ENCODE peak calls at places on chromosomes 3 and 15, in five cellular contexts. U is left lung, Y is endothelial cell of umbilical vein, B is small intestine, N is tibial artery. D is an unnamed sample. For H3K36me3 and H3K4me1, the result is how much of the 10 kb centered on the place peaks cover.

GRCh38 chr3:126342991-126343661 is 14.1 kb downstream of the KLF15 start:
- DNase-seq in Y (no peak), U (peak), N (peak), B (no peak), D (no peak)

GRCh38 chr15:58616171-58616570 is 133.3 kb downstream of the ADAM10 start:
- DNase-seq in N (no peak), U (no peak), Y (no peak), B (no peak), D (no peak)

GRCh38 chr3:124883766-124884473 is 3.2 kb downstream of the ITGB5 start:
- DNase-seq in Y (no peak), N (no peak), B (no peak), U (no peak), D (no peak)

GRCh38 chr15:70023064-70023768 is 74.5 kb downstream of the TLE3 start:
- DNase-seq in N (no peak), B (peak), U (no peak), Y (peak), D (peak)

GRCh38 chr15:74291101-74292071 is 55.3 kb downstream of the CCDC33 start:
- DNase-seq in U (peak), N (peak), Y (peak), B (peak), D (peak)

GRCh38 chr15:101310163-101310480 is 15.1 kb upstream of the SNRPA1 start:
- DNase-seq in B (no peak), U (no peak), Y (no peak), N (no peak), D (no peak)

GRCh38 chr3:10164546-10165393 is at the start of gene IRAK2:
- DNase-seq in U (peak), N (peak), B (peak), Y (peak), D (peak)

GRCh38 chr15:94327356-94327936 is 96.1 kb downstream of the MCTP2 start:
- DNase-seq in N (no peak), B (peak), Y (peak), U (no peak), D (no peak)

GRCh38 chr3:111568906-111569305 is 26.2 kb downstream of the ZBED2 start:
- DNase-seq in N (no peak), Y (no peak), B (no peak), U (no peak), D (no peak)

GRCh38 chr3:126679318-126679751 is 24.4 kb upstream of the TXNRD3 start:
- DNase-seq in U (peak), B (peak), N (peak), Y (peak), D (peak)

GRCh38 chr3:178203152-178203551 is 333.1 kb upstream of the KCNMB2 start:
- DNase-seq in Y (no peak), U (no peak), N (peak), B (no peak), D (no peak)

GRCh38 chr3:108180214-108180613 is 42.0 kb downstream of the IFT57 start:
- DNase-seq in Y (no peak), N (no peak), U (no peak), B (no peak), D (no peak)

GRCh38 chr3:149442845-149443544 is 31.5 kb upstream of the TM4SF4 start:
- DNase-seq in B (peak), N (no peak), U (no peak), Y (peak), D (no peak)

GRCh38 chr15:60370804-60371700 is 26.7 kb downstream of the ANXA2 start:
- DNase-seq in B (peak), U (no peak), Y (peak), N (peak), D (no peak)

GRCh38 chr15:60372223-60372622 is 25.6 kb downstream of the ANXA2 start:
- DNase-seq in B (no peak), U (no peak), Y (no peak), N (no peak), D (no peak)

GRCh38 chr15:60372756-60373155 is 25.0 kb downstream of the ANXA2 start:
- DNase-seq in Y (no peak), U (no peak), N (no peak), B (no peak), D (no peak)

GRCh38 chr15:60370105-60370803 is 27.5 kb downstream of the ANXA2 start:
- DNase-seq in U (no peak), N (no peak), Y (peak), B (peak), D (no peak)

DNA sequence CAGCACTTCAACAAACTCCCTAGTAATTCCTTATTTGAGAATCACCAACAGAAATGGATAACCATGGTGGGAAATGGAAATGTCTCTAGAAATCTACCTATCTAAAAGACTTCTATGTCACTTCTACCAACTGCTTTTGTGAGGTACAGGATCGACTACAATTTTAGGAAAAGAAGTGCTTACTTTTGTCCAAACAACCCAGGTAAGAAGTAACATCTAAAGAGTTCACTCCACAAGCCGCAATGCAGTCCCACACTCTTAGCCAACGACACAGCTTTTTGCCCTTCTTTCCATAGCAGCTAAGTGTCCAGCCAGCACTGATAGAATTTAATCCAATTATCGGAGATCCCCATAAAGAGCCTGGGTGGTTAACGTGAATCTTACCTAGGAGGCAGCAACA is 28.1 kb downstream of the ANXA2 start:
- DNase-seq in B (no peak), Y (no peak), N (no peak), U (no peak), D (no peak)
- H3K27ac ChIP-seq in B (peak), Y (peak), N (peak), U (no peak), D (no peak)

DNA sequence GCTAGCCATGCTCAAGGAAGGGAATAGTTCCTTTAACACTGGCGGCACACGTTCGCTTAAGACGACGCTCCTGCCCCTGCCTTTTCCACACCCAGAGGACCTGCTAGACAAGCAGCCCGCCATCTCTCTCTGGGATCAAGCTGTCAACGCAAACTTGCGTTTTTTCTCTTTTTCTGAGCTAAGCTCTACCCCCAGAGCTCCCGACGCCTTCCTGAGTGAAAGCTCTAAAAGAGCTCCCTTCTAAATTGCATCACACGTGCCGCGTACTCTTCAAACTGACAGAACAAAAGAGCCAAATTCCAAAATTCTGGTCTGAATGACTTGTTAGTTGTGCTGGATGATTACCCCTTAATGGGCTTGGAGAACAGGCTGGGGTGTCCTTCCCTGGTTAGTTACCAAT is 81.2 kb downstream of the MDFIC2 start:
- DNase-seq in Y (no peak), U (no peak), N (no peak), B (no peak), D (no peak)
- H3K36me3 ChIP-seq in Y (under half), U (under half), N (under half), B (under half), D (under half)

GRCh38 chr15:77421370-77421700 is 647 bp downstream of the HMG20A start:
- DNase-seq in B (peak), N (no peak), U (no peak), Y (peak), D (no peak)
- H3K4me1 ChIP-seq in B (under half), N (under half), U (under half), Y (under half), D (under half)

DNA sequence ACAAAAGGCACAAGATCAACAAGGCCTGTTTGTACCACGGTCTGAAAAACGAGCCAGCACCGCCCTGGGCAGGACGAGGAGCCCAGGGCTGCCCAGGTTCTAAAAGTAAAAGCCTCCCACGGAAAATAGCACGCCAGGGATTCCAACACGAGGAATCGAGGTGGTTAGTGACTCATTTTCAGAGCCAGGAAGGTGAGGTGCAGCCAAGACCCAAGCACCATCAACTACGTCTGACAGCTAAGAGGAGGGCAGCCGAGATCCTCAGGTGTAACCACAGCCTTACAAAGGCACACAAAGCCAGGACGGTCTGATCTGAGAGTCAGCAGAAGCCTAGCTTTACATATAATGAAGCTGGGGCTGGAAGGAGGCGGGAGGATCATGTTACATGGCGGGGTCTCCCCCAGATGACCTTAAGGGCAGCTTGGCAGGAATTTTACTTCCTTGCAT is 52.5 kb downstream of the ATP10A start:
- DNase-seq in B (peak), Y (no peak), N (no peak), U (no peak), D (no peak)
- H3K27ac ChIP-seq in B (no peak), Y (no peak), N (peak), U (no peak), D (no peak)

GRCh38 chr15:56763496-56763895 is 30.2 kb upstream of the ZNF280D start:
- DNase-seq in B (no peak), U (no peak), N (no peak), Y (peak), D (no peak)
- H3K36me3 ChIP-seq in B (under half), U (under half), N (under half), Y (under half), D (under half)

D was measured in CD8-positive, alpha-beta T cell.